ENCODE peak calls at places on chromosomes 13 and 19, in six cellular contexts. F is dermis microvascular lymphatic vessel endothelial cell; I is astrocyte of the cerebellum; K is NCI-H460; L is Peyer's patch; W is stimulated activated CD4-positive, alpha-beta T cell treated with anti-CD3 and anti-CD28 coated beads, Interleukin-1b, Interleukin-23, amount 100 ng/mL, for 4 hours. B is an unnamed sample.

GRCh38 chr13:28557725-28558124 is 62.8 kb upstream of the FLT1 start:
- DNase-seq in F (no peak), I (peak), K (no peak), L (no peak), W (no peak), B (no peak)

GRCh38 chr19:48997972-48998371 is 4.3 kb downstream of the RUVBL2 start:
- DNase-seq in F (no peak), I (no peak), K (peak), L (peak), W (no peak), B (peak)

GRCh38 chr19:7934766-7935165 is 8.7 kb downstream of the TIMM44 start:
- DNase-seq in F (no peak), I (no peak), K (no peak), L (no peak), W (no peak), B (no peak)

GRCh38 chr13:112689498-112690241 is at the start of gene ATP11A:
- DNase-seq in F (peak), I (peak), K (peak), L (peak), W (peak), B (peak)

GRCh38 chr19:19502808-19503602 is 12.3 kb downstream of the TSSK6 start:
- DNase-seq in F (no peak), I (no peak), K (no peak), L (no peak), W (no peak), B (no peak)

GRCh38 chr19:5534787-5535586 is 32.8 kb downstream of the TINCR start:
- DNase-seq in F (no peak), I (no peak), K (no peak), L (no peak), W (no peak), B (no peak)

GRCh38 chr13:34019870-34020269 is 201.9 kb downstream of the RFC3 start:
- DNase-seq in F (no peak), I (no peak), K (no peak), L (no peak), W (no peak), B (no peak)

GRCh38 chr13:69389899-69390298 is 717.7 kb upstream of the ATXN8OS start:
- DNase-seq in F (no peak), I (no peak), K (no peak), L (no peak), W (no peak), B (no peak)

GRCh38 chr13:51814825-51815650 is 11.1 kb upstream of the DHRS12 start:
- DNase-seq in F (peak), I (peak), K (peak), L (peak), W (peak), B (peak)

GRCh38 chr19:51509823-51510660 is 8.4 kb upstream of the SIGLEC12 start:
- DNase-seq in F (no peak), I (no peak), K (no peak), L (no peak), W (no peak), B (no peak)

GRCh38 chr19:17779281-17779930 is 15.5 kb upstream of the B3GNT3 start:
- DNase-seq in F (no peak), I (no peak), K (peak), L (no peak), W (no peak), B (no peak)

GRCh38 chr19:43774103-43774939 is 6.5 kb downstream of the KCNN4 start:
- DNase-seq in F (peak), I (no peak), K (no peak), L (no peak), W (no peak), B (peak)

GRCh38 chr13:51802601-51803000 is 1.4 kb downstream of the DHRS12 start:
- DNase-seq in F (no peak), I (no peak), K (no peak), L (no peak), W (no peak), B (no peak)

GRCh38 chr19:44512326-44513298 is 12.3 kb upstream of the ZNF180 start:
- DNase-seq in F (no peak), I (peak), K (peak), L (no peak), W (no peak), B (no peak)

GRCh38 chr13:30849611-30850010 is 56.5 kb upstream of the MEDAG start:
- DNase-seq in F (no peak), I (no peak), K (no peak), L (no peak), W (no peak), B (no peak)

GRCh38 chr19:7868671-7869452 is 5.3 kb downstream of the PRR36 start:
- DNase-seq in F (no peak), I (no peak), K (peak), L (peak), W (peak), B (peak)

GRCh38 chr13:75870397-75870801 is 234.3 kb downstream of the LMO7 start:
- DNase-seq in F (no peak), I (no peak), K (peak), L (no peak), W (peak), B (no peak)

GRCh38 chr19:4618019-4618418 is 21.3 kb upstream of the TNFAIP8L1 start:
- DNase-seq in F (no peak), I (no peak), K (no peak), L (no peak), W (no peak), B (no peak)

GRCh38 chr13:79108914-79109643 is 297.0 kb downstream of the RBM26 start:
- DNase-seq in F (no peak), I (no peak), K (no peak), L (no peak), W (no peak), B (no peak)

GRCh38 chr13:40476175-40476958 is 190.1 kb downstream of the FOXO1 start:
- DNase-seq in F (peak), I (no peak), K (no peak), L (no peak), W (no peak), B (no peak)

B was measured in stomach.